ENCODE peak calls at places on chromosomes 16 and 17, in seven cellular contexts. U is AG10803, D is GM12864, K is brain microvascular endothelial cell, A is GM12865, P is heart right ventricle, R is right lobe of liver. M is an unnamed sample.

GRCh38 chr17:41069031-41069430 is 3.4 kb upstream of the KRTAP2-4 start:
- DNase-seq in U (no peak), D (no peak), K (no peak), A (no peak), P (no peak), R (no peak), M (no peak)

GRCh38 chr17:7632492-7632894 is 2.6 kb downstream of the SHBG start:
- DNase-seq in U (peak; percentile 61), D (no peak), K (no peak), A (peak; percentile 68), P (no peak), R (no peak), M (no peak)

GRCh38 chr17:5237541-5238016 is 2.9 kb upstream of the SCIMP start:
- DNase-seq in U (peak; percentile 34), D (peak; percentile 87), K (peak; percentile 34), A (peak; percentile 96), P (no peak), R (peak; percentile 54), M (peak; percentile 17)

GRCh38 chr16:19858006-19858653 is 26.5 kb downstream of the GPRC5B start:
- DNase-seq in U (no peak), D (no peak), K (no peak), A (no peak), P (no peak), R (no peak), M (no peak)

GRCh38 chr17:40542562-40543411 is 22.5 kb downstream of the CCR7 start:
- DNase-seq in U (peak; percentile 97), D (peak; percentile 55), K (peak; percentile 98), A (peak; percentile 81), P (peak; percentile 75), R (peak; percentile 85), M (peak; percentile 84)

GRCh38 chr16:85046472-85046916 is 18.9 kb downstream of the KIAA0513 start:
- DNase-seq in U (no peak), D (no peak), K (no peak), A (no peak), P (no peak), R (no peak), M (no peak)

GRCh38 chr17:11935734-11936406 is 61.4 kb downstream of the ZNF18 start:
- DNase-seq in U (peak; percentile 6), D (no peak), K (peak; percentile 18), A (peak; percentile 53), P (no peak), R (no peak), M (no peak)

GRCh38 chr17:42520540-42520951 is 15.5 kb upstream of the NAGLU start:
- DNase-seq in U (no peak), D (no peak), K (peak; percentile 39), A (no peak), P (no peak), R (no peak), M (no peak)

GRCh38 chr17:29155235-29155965 is 24.8 kb downstream of the MYO18A start:
- DNase-seq in U (peak; percentile 43), D (no peak), K (no peak), A (no peak), P (no peak), R (peak; percentile 86), M (no peak)

GRCh38 chr16:81539009-81539820 is 94.6 kb downstream of the CMIP start:
- DNase-seq in U (peak; percentile 47), D (no peak), K (peak; percentile 60), A (no peak), P (no peak), R (no peak), M (no peak)

GRCh38 chr17:35242805-35243458 is at the start of gene SLFN5:
- DNase-seq in U (peak; percentile 92), D (peak; percentile 66), K (peak; percentile 93), A (peak; percentile 93), P (peak; percentile 94), R (peak; percentile 95), M (peak; percentile 79)

GRCh38 chr17:30780343-30780742 is 44.1 kb downstream of the CRLF3 start:
- DNase-seq in U (no peak), D (peak; percentile 8), K (no peak), A (peak; percentile 81), P (no peak), R (no peak), M (no peak)

GRCh38 chr17:60135160-60135950 is 14.4 kb upstream of the CA4 start:
- DNase-seq in U (peak; percentile 88), D (peak; percentile 45), K (peak; percentile 90), A (peak; percentile 88), P (peak; percentile 88), R (peak; percentile 86), M (peak; percentile 47)

GRCh38 chr16:17784073-17784472 is 313.3 kb upstream of the XYLT1 start:
- DNase-seq in U (peak; percentile 45), D (no peak), K (peak; percentile 60), A (peak; percentile 10), P (no peak), R (no peak), M (no peak)

GRCh38 chr17:82332669-82333278 is 792 bp downstream of the SECTM1 start:
- DNase-seq in U (peak; percentile 47), D (no peak), K (no peak), A (no peak), P (peak; percentile 43), R (peak; percentile 50), M (no peak)

GRCh38 chr17:16048797-16049449 is 49.3 kb downstream of the TTC19 start:
- DNase-seq in U (no peak), D (no peak), K (no peak), A (no peak), P (no peak), R (no peak), M (no peak)

GRCh38 chr16:46649571-46649970 is 28.4 kb upstream of the SHCBP1 start:
- DNase-seq in U (no peak), D (no peak), K (no peak), A (no peak), P (peak; percentile 47), R (no peak), M (no peak)

GRCh38 chr17:34126965-34127364 is 128.1 kb upstream of the CCL2 start:
- DNase-seq in U (no peak), D (no peak), K (no peak), A (peak; percentile 57), P (no peak), R (no peak), M (no peak)

GRCh38 chr16:2836646-2837508 is 6.8 kb downstream of the ZG16B start:
- DNase-seq in U (no peak), D (no peak), K (no peak), A (no peak), P (no peak), R (no peak), M (no peak)

GRCh38 chr16:27098366-27099050 is 31.8 kb downstream of the C16orf82 start:
- DNase-seq in U (no peak), D (no peak), K (no peak), A (no peak), P (no peak), R (no peak), M (no peak)

GRCh38 chr17:13544755-13545154 is 57.0 kb downstream of the HS3ST3A1 start:
- DNase-seq in U (no peak), D (no peak), K (no peak), A (no peak), P (no peak), R (no peak), M (no peak)

GRCh38 chr16:58026139-58026704 is 668 bp downstream of the MMP15 start:
- DNase-seq in U (peak; percentile 45), D (no peak), K (peak; percentile 9), A (peak; percentile 18), P (peak; percentile 73), R (peak; percentile 63), M (no peak)

GRCh38 chr16:58026705-58027340 is 1.3 kb downstream of the MMP15 start:
- DNase-seq in U (no peak), D (no peak), K (no peak), A (no peak), P (peak; percentile 42), R (peak; percentile 41), M (no peak)

GRCh38 chr16:58025351-58026138 is at the start of gene MMP15:
- DNase-seq in U (peak; percentile 58), D (no peak), K (peak; percentile 28), A (peak; percentile 71), P (peak; percentile 80), R (peak; percentile 94), M (no peak)

GRCh38 chr16:58024347-58024672 is 1.2 kb upstream of the MMP15 start:
- DNase-seq in U (no peak), D (no peak), K (no peak), A (no peak), P (no peak), R (no peak), M (no peak)

GRCh38 chr16:58024673-58025350 is 742 bp upstream of the MMP15 start:
- DNase-seq in U (no peak), D (no peak), K (no peak), A (peak; percentile 24), P (peak; percentile 52), R (peak; percentile 91), M (no peak)
- H3K4me3 ChIP-seq in U (peak overlapping the region; percentile 63), D (peak overlapping the region; percentile 58), K (peak overlapping the region; percentile 52), A (peak overlapping the region; percentile 67), P (peak overlapping the region; percentile 89), R (peak overlapping the region; percentile 93), M (peak overlapping the region; percentile 62)

GRCh38 chr17:49325980-49326379 is 36.1 kb downstream of the ZNF652 start:
- DNase-seq in U (no peak), D (no peak), K (no peak), A (no peak), P (no peak), R (no peak), M (no peak)
- TF ChIP-seq CTCF in U (no peak), D (no peak), K (no peak), A (no peak), P (no peak), R (no peak), M (no peak)

GRCh38 chr17:869067-869466 is 86.9 kb downstream of the MRM3 start:
- DNase-seq in U (peak; percentile 82), D (no peak), K (peak; percentile 34), A (no peak), P (peak; percentile 60), R (no peak), M (peak; percentile 47)
- H3K4me3 ChIP-seq in U (peak overlapping the region; percentile 26), D (no peak overlapping the region), K (no peak overlapping the region), A (no peak overlapping the region), P (no peak overlapping the region), R (no peak overlapping the region), M (no peak overlapping the region)

DNA sequence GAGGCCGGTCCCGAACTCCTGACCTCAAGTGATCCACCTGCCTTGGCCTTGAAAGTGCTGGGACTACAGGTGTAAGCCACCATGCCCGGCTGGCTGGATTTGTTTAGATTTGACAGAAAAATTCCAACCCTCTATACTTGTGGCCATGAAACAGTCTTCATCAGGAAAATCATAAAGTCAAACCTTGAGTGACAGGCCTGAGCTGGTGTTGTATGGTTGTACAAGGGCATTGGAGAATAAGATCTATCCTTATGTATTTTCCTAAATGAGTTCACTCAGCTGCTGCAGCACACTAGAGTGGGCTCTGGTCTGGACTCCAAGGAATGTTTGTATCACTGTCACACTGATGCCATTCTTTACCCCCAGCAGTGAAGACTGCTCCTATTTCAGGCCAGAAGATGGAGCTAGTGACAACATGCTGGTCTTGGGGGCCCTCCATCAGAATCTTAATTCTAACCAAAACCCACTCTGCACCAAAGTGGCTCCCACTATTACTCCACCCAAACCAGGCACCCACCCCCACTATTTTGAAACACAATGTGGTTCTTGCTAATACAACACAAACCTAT is 27.4 kb downstream of the SNX11 start:
- DNase-seq in U (no peak), D (no peak), K (no peak), A (no peak), P (no peak), R (no peak), M (no peak)
- TF ChIP-seq CTCF in U (peak; percentile 25), D (peak; percentile 38), K (peak; percentile 44), A (peak; percentile 36), P (peak; percentile 11), R (no peak), M (peak; percentile 10)

GRCh38 chr17:72205357-72205756 is 84.5 kb downstream of the SOX9 start:
- DNase-seq in U (no peak), D (no peak), K (no peak), A (no peak), P (no peak), R (no peak), M (no peak)
- H3K4me3 ChIP-seq in U (no peak overlapping the region), D (no peak overlapping the region), K (no peak overlapping the region), A (no peak overlapping the region), P (no peak overlapping the region), R (no peak overlapping the region), M (no peak overlapping the region)

M was measured in AG09309.